ENCODE peak calls at places on chromosomes 12 and 14, in ten cellular contexts. B is posterior cingulate gyrus, H is NCI-H510A, U is fibroblast of mammary gland, R is ecto neural progenitor cell, O is natural killer cell, P is neuronal stem cell, Z is iris pigment epithelial cell, N is ureter, A is AML-193. W is an unnamed sample.

GRCh38 chr12:58395056-58395455 is 453.7 kb downstream of the ATP23 start:
- DNase-seq in Z (peak), O (no peak), N (no peak), P (no peak), R (no peak), B (no peak), H (no peak), U (no peak), A (no peak), W (no peak)

GRCh38 chr14:100303925-100304324 is 2.3 kb downstream of the SLC25A29 start:
- DNase-seq in U (no peak), Z (no peak), O (no peak), P (no peak), A (no peak), R (no peak), B (no peak), H (no peak), N (no peak), W (no peak)

GRCh38 chr12:108538796-108539195 is 22.2 kb downstream of the SART3 start:
- DNase-seq in B (no peak), A (no peak), U (no peak), H (no peak), N (no peak), P (no peak), O (no peak), Z (no peak), R (no peak), W (no peak)

GRCh38 chr14:22811752-22812151 is 3.5 kb downstream of the SLC7A7 start:
- DNase-seq in U (no peak), H (no peak), R (no peak), A (no peak), N (no peak), B (no peak), Z (peak), O (no peak), P (no peak), W (no peak)

GRCh38 chr12:56350662-56351061 is 9.2 kb downstream of the STAT2 start:
- DNase-seq in A (no peak), U (no peak), R (no peak), B (no peak), P (no peak), N (no peak), H (no peak), O (no peak), Z (no peak), W (no peak)

GRCh38 chr12:115468087-115468510 is 784.1 kb upstream of the TBX3 start:
- DNase-seq in U (peak), Z (no peak), H (no peak), N (no peak), B (no peak), O (no peak), A (no peak), R (no peak), P (no peak), W (no peak)

GRCh38 chr14:62431496-62431895 is 613.8 kb downstream of the KCNH5 start:
- DNase-seq in O (no peak), A (no peak), R (no peak), Z (no peak), H (no peak), N (no peak), P (no peak), B (no peak), U (no peak), W (no peak)

GRCh38 chr14:68248481-68249255 is 429.1 kb downstream of the RAD51B start:
- DNase-seq in Z (peak), N (no peak), U (peak), B (no peak), P (peak), R (peak), H (peak), A (peak), O (no peak), W (peak)

GRCh38 chr14:78849952-78850351 is 679.8 kb downstream of the NRXN3 start:
- DNase-seq in R (no peak), O (no peak), N (no peak), B (no peak), H (no peak), Z (no peak), P (no peak), U (no peak), A (no peak), W (no peak)

GRCh38 chr12:15527201-15527782 is 205.0 kb downstream of the PTPRO start:
- DNase-seq in O (no peak), N (no peak), R (no peak), B (no peak), Z (peak), P (no peak), A (peak), U (peak), H (no peak), W (peak)